ENCODE peak calls at places on chromosomes 6 and 20, in four cellular contexts. One of them, this sample, is unnamed.

GRCh38 chr20:47455133-47456040 is 46.3 kb upstream of the NCOA3 start:
- DNase-seq in H1: no peak
- DNase-seq in CD8-positive, alpha-beta T cell: no peak
- DNase-seq in esophagus squamous epithelium: no peak
- DNase-seq in this sample: peak; percentile 36

GRCh38 chr20:36541227-36542018 is at the start of gene MYL9:
- DNase-seq in H1: no peak
- DNase-seq in CD8-positive, alpha-beta T cell: no peak
- DNase-seq in esophagus squamous epithelium: no peak
- DNase-seq in this sample: peak; percentile 79

GRCh38 chr6:17633465-17634188 is 33.5 kb downstream of the FAM8A1 start:
- DNase-seq in H1: no peak
- DNase-seq in CD8-positive, alpha-beta T cell: peak; percentile 53
- DNase-seq in esophagus squamous epithelium: no peak
- DNase-seq in this sample: no peak

GRCh38 chr6:144678844-144679243 is 393.7 kb downstream of the UTRN start:
- DNase-seq in H1: no peak
- DNase-seq in CD8-positive, alpha-beta T cell: no peak
- DNase-seq in esophagus squamous epithelium: no peak
- DNase-seq in this sample: peak; percentile 55

GRCh38 chr20:20614391-20614790 is 98.1 kb downstream of the RALGAPA2 start:
- DNase-seq in H1: no peak
- DNase-seq in CD8-positive, alpha-beta T cell: no peak
- DNase-seq in esophagus squamous epithelium: no peak
- DNase-seq in this sample: no peak

GRCh38 chr6:42899871-42900270 is 16.0 kb upstream of the PTCRA start:
- DNase-seq in H1: no peak
- DNase-seq in CD8-positive, alpha-beta T cell: no peak
- DNase-seq in esophagus squamous epithelium: no peak
- DNase-seq in this sample: no peak

GRCh38 chr6:33313709-33314514 is at the start of gene TAPBP:
- DNase-seq in H1: no peak
- DNase-seq in CD8-positive, alpha-beta T cell: peak; percentile 85
- DNase-seq in esophagus squamous epithelium: no peak
- DNase-seq in this sample: peak; percentile 78

GRCh38 chr6:151067684-151068596 is 171.8 kb upstream of the AKAP12 start:
- DNase-seq in H1: no peak
- DNase-seq in CD8-positive, alpha-beta T cell: no peak
- DNase-seq in esophagus squamous epithelium: no peak
- DNase-seq in this sample: peak; percentile 94

This sample was measured in fibroblast of villous mesenchyme.